ENCODE peak calls at places on chromosomes 3 and 15, in four cellular contexts. One of them, this sample, is unnamed.

GRCh38 chr3:10344147-10344943 is 23.4 kb upstream of the SEC13 start:
- DNase-seq in transverse colon: peak
- DNase-seq in spleen: peak
- DNase-seq in sigmoid colon: no peak
- DNase-seq in this sample: peak

GRCh38 chr15:59892995-59893394 is 111.1 kb upstream of the FOXB1 start:
- DNase-seq in transverse colon: no peak
- DNase-seq in sigmoid colon: no peak
- DNase-seq in spleen: no peak
- DNase-seq in this sample: no peak

GRCh38 chr15:58522391-58522790 is 90.6 kb downstream of the LIPC start:
- DNase-seq in transverse colon: no peak
- DNase-seq in spleen: no peak
- DNase-seq in sigmoid colon: no peak
- DNase-seq in this sample: peak

GRCh38 chr3:31544634-31545033 is 11.9 kb downstream of the STT3B start:
- DNase-seq in transverse colon: no peak
- DNase-seq in sigmoid colon: no peak
- DNase-seq in spleen: no peak
- DNase-seq in this sample: no peak

GRCh38 chr15:32851619-32852416 is 134.0 kb downstream of the GREM1 start:
- DNase-seq in sigmoid colon: no peak
- DNase-seq in transverse colon: no peak
- DNase-seq in spleen: no peak
- DNase-seq in this sample: no peak

GRCh38 chr15:22966321-22967083 is 13.7 kb downstream of the CYFIP1 start:
- DNase-seq in spleen: peak
- DNase-seq in transverse colon: no peak
- DNase-seq in sigmoid colon: peak
- DNase-seq in this sample: no peak

GRCh38 chr3:138625707-138626365 is 17.3 kb downstream of the FAIM start:
- DNase-seq in transverse colon: no peak
- DNase-seq in sigmoid colon: no peak
- DNase-seq in spleen: no peak
- DNase-seq in this sample: no peak

GRCh38 chr3:54191997-54192396 is 69.6 kb downstream of the CACNA2D3 start:
- DNase-seq in spleen: no peak
- DNase-seq in transverse colon: no peak
- DNase-seq in sigmoid colon: no peak
- DNase-seq in this sample: no peak

GRCh38 chr15:26670116-26670515 is 102.8 kb downstream of the GABRB3 start:
- DNase-seq in spleen: no peak
- DNase-seq in sigmoid colon: no peak
- DNase-seq in transverse colon: no peak
- DNase-seq in this sample: no peak

GRCh38 chr3:72128906-72129305 is 344.0 kb upstream of the PROK2 start:
- DNase-seq in transverse colon: no peak
- DNase-seq in spleen: no peak
- DNase-seq in sigmoid colon: no peak
- DNase-seq in this sample: no peak

GRCh38 chr3:180320631-180321030 is 281.3 kb upstream of the TTC14 start:
- DNase-seq in spleen: no peak
- DNase-seq in transverse colon: no peak
- DNase-seq in sigmoid colon: no peak
- DNase-seq in this sample: no peak

GRCh38 chr15:79676621-79677020 is 220.2 kb downstream of the MTHFS start:
- DNase-seq in sigmoid colon: no peak
- DNase-seq in spleen: no peak
- DNase-seq in transverse colon: no peak
- DNase-seq in this sample: no peak

GRCh38 chr3:59605944-59606534 is 556.2 kb upstream of the CFAP20DC start:
- DNase-seq in spleen: no peak
- DNase-seq in transverse colon: no peak
- DNase-seq in sigmoid colon: no peak
- DNase-seq in this sample: peak

GRCh38 chr3:39150803-39151631 is 2.4 kb downstream of the CSRNP1 start:
- DNase-seq in sigmoid colon: peak
- DNase-seq in transverse colon: peak
- DNase-seq in spleen: no peak
- DNase-seq in this sample: peak

GRCh38 chr3:109275702-109276293 is 40.5 kb downstream of the DPPA2 start:
- DNase-seq in sigmoid colon: no peak
- DNase-seq in transverse colon: peak
- DNase-seq in spleen: no peak
- DNase-seq in this sample: no peak

GRCh38 chr3:55235416-55235815 is 251.7 kb downstream of the WNT5A start:
- DNase-seq in spleen: no peak
- DNase-seq in transverse colon: no peak
- DNase-seq in sigmoid colon: no peak
- DNase-seq in this sample: no peak

GRCh38 chr3:11212301-11212613 is 58.0 kb downstream of the HRH1 start:
- DNase-seq in spleen: no peak
- DNase-seq in sigmoid colon: peak
- DNase-seq in transverse colon: no peak
- DNase-seq in this sample: no peak

GRCh38 chr3:46705751-46706572 is 4.8 kb downstream of the TMIE start:
- DNase-seq in spleen: peak
- DNase-seq in transverse colon: peak
- DNase-seq in sigmoid colon: peak
- DNase-seq in this sample: no peak

GRCh38 chr3:114299421-114299820 is 5.6 kb downstream of the TIGIT start:
- DNase-seq in spleen: no peak
- DNase-seq in transverse colon: no peak
- DNase-seq in sigmoid colon: no peak
- DNase-seq in this sample: no peak

GRCh38 chr3:126544596-126545281 is 14.0 kb downstream of the C3orf22 start:
- DNase-seq in spleen: peak
- DNase-seq in transverse colon: peak
- DNase-seq in sigmoid colon: peak
- DNase-seq in this sample: no peak

GRCh38 chr3:39138804-39139415 is 14.5 kb downstream of the CSRNP1 start:
- DNase-seq in transverse colon: peak
- DNase-seq in spleen: no peak
- DNase-seq in sigmoid colon: peak
- DNase-seq in this sample: peak

GRCh38 chr15:32910839-32911238 is 193.0 kb downstream of the GREM1 start:
- DNase-seq in spleen: no peak
- DNase-seq in sigmoid colon: no peak
- DNase-seq in transverse colon: no peak
- DNase-seq in this sample: no peak

GRCh38 chr3:197366301-197367044 is 68.1 kb upstream of the DLG1 start:
- DNase-seq in spleen: peak
- DNase-seq in transverse colon: no peak
- DNase-seq in sigmoid colon: peak
- DNase-seq in this sample: peak

GRCh38 chr3:196140224-196140623 is 58.3 kb upstream of the TFRC start:
- DNase-seq in transverse colon: no peak
- DNase-seq in sigmoid colon: no peak
- DNase-seq in spleen: no peak
- DNase-seq in this sample: peak

GRCh38 chr3:142904639-142905441 is 16.0 kb upstream of the PCOLCE2 start:
- DNase-seq in transverse colon: peak
- DNase-seq in spleen: no peak
- DNase-seq in sigmoid colon: no peak
- DNase-seq in this sample: no peak

GRCh38 chr3:124497487-124497886 is 232.8 kb upstream of the UMPS start:
- DNase-seq in spleen: no peak
- DNase-seq in sigmoid colon: no peak
- DNase-seq in transverse colon: no peak
- DNase-seq in this sample: no peak

GRCh38 chr15:96750361-96750760 is 419.9 kb downstream of the NR2F2 start:
- DNase-seq in transverse colon: no peak
- DNase-seq in spleen: no peak
- DNase-seq in sigmoid colon: no peak
- DNase-seq in this sample: no peak

GRCh38 chr15:77386626-77387025 is 33.3 kb downstream of the PEAK1 start:
- DNase-seq in spleen: no peak
- DNase-seq in transverse colon: no peak
- DNase-seq in sigmoid colon: no peak
- DNase-seq in this sample: no peak

GRCh38 chr3:57793737-57794187 is 37.7 kb downstream of the SLMAP start:
- DNase-seq in transverse colon: no peak
- DNase-seq in sigmoid colon: no peak
- DNase-seq in spleen: no peak
- DNase-seq in this sample: no peak

GRCh38 chr15:49621327-49622210 is 721 bp downstream of the DTWD1 start:
- DNase-seq in spleen: no peak
- DNase-seq in sigmoid colon: no peak
- DNase-seq in transverse colon: no peak
- DNase-seq in this sample: no peak

GRCh38 chr3:44292947-44293346 is 45.6 kb upstream of the TCAIM start:
- DNase-seq in spleen: no peak
- DNase-seq in transverse colon: no peak
- DNase-seq in sigmoid colon: no peak
- DNase-seq in this sample: no peak

GRCh38 chr3:178325330-178325729 is 210.9 kb upstream of the KCNMB2 start:
- DNase-seq in transverse colon: no peak
- DNase-seq in sigmoid colon: no peak
- DNase-seq in spleen: no peak
- DNase-seq in this sample: no peak
- TF ChIP-seq POLR2AphosphoS5 in transverse colon: no peak
- TF ChIP-seq POLR2AphosphoS5 in sigmoid colon: no peak
- TF ChIP-seq POLR2AphosphoS5 in spleen: no peak
- TF ChIP-seq POLR2AphosphoS5 in this sample: no peak

DNA sequence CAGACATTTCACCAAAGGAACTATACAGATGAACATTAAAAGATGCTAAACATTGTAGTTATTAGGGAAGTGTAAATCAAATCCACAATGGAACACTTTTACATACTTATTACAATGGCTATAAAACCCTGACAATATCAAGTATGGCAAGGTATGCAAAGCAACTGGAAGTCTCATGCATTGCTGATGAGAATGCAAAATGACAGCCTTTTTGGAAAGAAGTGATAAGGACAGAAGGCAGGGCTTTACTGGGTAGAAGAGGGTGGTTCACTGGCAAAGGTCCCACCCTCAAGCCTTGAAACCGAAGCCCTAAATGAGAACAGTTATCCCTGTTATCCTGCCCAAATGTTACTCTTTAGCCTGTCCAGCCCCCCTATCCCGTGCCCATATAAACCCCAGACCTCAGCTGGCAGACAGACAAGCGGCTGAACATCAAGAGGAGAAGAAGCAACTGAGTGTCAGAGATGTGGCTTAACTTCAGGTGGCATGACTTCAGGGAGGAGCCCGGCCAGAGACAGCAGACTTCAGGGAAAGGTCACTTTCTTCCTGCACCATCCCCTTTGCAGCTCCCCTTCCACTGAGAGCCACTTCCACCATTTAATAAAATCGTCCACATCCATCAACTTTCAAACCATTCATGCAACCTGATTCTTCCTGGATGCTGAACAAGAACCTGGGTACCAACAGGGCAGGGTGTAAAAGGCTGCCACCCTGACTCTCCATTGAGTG is 722 bp upstream of the GCSAM start:
- DNase-seq in spleen: no peak
- DNase-seq in transverse colon: no peak
- DNase-seq in sigmoid colon: no peak
- DNase-seq in this sample: no peak
- H3K4me3 ChIP-seq in spleen: peak
- H3K4me3 ChIP-seq in transverse colon: no peak
- H3K4me3 ChIP-seq in sigmoid colon: no peak
- H3K4me3 ChIP-seq in this sample: no peak

DNA sequence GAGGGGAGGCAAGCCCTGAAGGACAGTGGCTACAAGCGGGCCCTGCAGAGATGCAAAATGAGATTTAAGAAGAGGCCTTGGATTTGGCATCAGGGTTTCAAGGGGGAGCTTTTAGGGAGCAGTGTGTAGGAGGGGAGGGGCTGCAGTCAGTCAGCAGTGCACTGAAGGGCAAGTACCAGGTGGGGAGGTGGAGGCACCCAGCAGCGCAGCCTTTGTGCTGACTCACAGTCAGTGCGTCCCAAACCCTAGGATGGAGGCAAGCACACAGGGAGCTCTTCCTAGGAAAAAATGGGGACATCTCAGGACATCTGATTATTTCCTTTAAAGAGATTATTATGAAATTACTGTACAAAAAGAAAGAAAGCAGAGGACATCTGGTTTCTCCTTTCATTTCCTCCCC is 80.0 kb downstream of the AAGAB start:
- DNase-seq in transverse colon: no peak
- DNase-seq in spleen: no peak
- DNase-seq in sigmoid colon: no peak
- DNase-seq in this sample: no peak
- TF ChIP-seq POLR2A in transverse colon: no peak
- TF ChIP-seq POLR2A in spleen: no peak
- TF ChIP-seq POLR2A in sigmoid colon: no peak
- TF ChIP-seq POLR2A in this sample: no peak

GRCh38 chr15:48565560-48566482 is 79.7 kb downstream of the FBN1 start:
- DNase-seq in sigmoid colon: no peak
- DNase-seq in spleen: no peak
- DNase-seq in transverse colon: no peak
- DNase-seq in this sample: no peak
- TF ChIP-seq POLR2AphosphoS5 in sigmoid colon: no peak
- TF ChIP-seq POLR2AphosphoS5 in spleen: no peak
- TF ChIP-seq POLR2AphosphoS5 in transverse colon: no peak
- TF ChIP-seq POLR2AphosphoS5 in this sample: no peak

DNA sequence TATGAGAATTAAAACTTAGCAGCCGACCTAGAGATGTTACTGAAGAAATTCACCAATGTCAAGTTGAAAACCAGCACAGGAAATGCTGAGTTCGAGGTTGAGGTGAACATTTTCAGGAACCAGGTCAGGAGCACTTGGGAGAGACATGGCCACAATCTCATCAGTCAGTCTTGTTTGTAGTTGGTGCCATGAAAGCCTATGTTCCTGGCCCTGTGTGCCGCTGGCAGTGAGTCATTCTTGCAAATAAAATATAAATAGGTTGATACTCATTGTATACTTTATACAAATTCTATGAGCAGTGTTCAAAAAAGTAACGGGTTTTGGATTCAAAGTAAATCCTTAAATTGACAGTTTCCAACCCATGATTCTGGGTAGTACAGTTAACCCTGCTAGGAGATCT is 1.5 kb upstream of the FSIP1 start:
- DNase-seq in transverse colon: no peak
- DNase-seq in sigmoid colon: no peak
- DNase-seq in spleen: no peak
- DNase-seq in this sample: no peak
- H3K4me3 ChIP-seq in transverse colon: no peak
- H3K4me3 ChIP-seq in sigmoid colon: no peak
- H3K4me3 ChIP-seq in spleen: peak
- H3K4me3 ChIP-seq in this sample: no peak

DNA sequence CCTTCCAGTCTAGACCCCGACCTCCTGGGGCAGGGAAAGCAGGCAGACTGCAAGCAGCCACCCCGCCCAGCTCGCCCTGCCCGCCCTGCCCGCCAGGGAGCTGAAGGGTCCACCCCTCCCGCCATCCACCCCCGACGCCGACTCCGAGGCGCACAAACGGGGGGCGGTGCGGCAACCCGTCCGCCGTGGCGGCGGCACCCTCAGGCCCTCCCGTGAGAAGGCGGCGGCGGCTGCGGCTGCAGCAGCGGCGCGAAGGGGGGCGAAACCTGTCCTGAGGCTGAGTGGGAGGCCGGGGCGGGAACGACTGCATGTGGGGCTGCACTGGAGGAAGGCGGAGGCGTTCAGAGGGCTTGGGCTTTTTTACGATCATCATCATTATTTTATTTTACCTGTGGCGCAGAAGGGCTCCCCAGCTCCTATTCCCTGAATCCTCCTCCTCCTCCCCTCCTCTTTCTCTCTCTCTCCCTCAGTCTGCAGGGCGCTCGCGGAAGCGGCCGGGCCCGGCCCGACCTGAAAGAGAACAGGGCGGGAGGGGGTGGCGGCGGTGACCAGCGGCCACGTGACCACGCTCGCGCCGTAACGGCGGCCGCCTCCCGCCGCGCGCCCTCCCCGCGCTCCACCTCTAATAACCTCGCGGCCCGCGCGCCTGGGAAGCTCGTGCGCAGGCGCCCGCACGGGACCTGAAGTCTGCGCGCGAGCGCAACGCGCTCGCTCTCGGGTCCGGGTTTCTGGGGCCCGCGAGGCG is at the start of gene TBC1D5:
- DNase-seq in sigmoid colon: peak
- DNase-seq in spleen: peak
- DNase-seq in transverse colon: peak
- DNase-seq in this sample: peak
- TF ChIP-seq POLR2A in sigmoid colon: peak
- TF ChIP-seq POLR2A in spleen: peak
- TF ChIP-seq POLR2A in transverse colon: peak
- TF ChIP-seq POLR2A in this sample: peak